ENCODE peak calls at places on chromosomes 13 and 19, in nine cellular contexts. H is Peyer's patch, U is body of pancreas, J is stomach, M is transverse colon, A is Caco-2, Z is right atrium auricular region, P is thyroid gland, G is astrocyte. K is an unnamed sample.

GRCh38 chr13:51006067-51006800 is 96.6 kb downstream of the RNASEH2B start:
- DNase-seq in H (no peak), U (no peak), J (no peak), M (no peak), A (peak; percentile 75), Z (no peak), P (no peak), G (no peak), K (no peak)

GRCh38 chr19:7857727-7858701 is 16.2 kb downstream of the PRR36 start:
- DNase-seq in H (no peak), U (no peak), J (no peak), M (no peak), A (no peak), Z (no peak), P (no peak), G (no peak), K (no peak)

GRCh38 chr19:56333506-56333905 is 18.9 kb upstream of the ZSCAN5A start:
- DNase-seq in H (peak; percentile 43), U (peak; percentile 48), J (peak; percentile 51), M (peak; percentile 54), A (peak; percentile 58), Z (no peak), P (peak; percentile 21), G (peak; percentile 16), K (peak; percentile 29)

GRCh38 chr19:2659856-2660432 is 42.5 kb downstream of the GNG7 start:
- DNase-seq in H (no peak), U (no peak), J (no peak), M (no peak), A (no peak), Z (no peak), P (no peak), G (no peak), K (no peak)

GRCh38 chr19:4534836-4535658 is at the start of gene PLIN5:
- DNase-seq in H (peak; percentile 27), U (peak; percentile 99), J (peak; percentile 96), M (peak; percentile 84), A (peak; percentile 84), Z (peak; percentile 66), P (peak; percentile 84), G (peak; percentile 6), K (no peak)

GRCh38 chr19:39432677-39433025 is 3.1 kb downstream of the RPS16 start:
- DNase-seq in H (no peak), U (no peak), J (no peak), M (no peak), A (no peak), Z (no peak), P (no peak), G (no peak), K (no peak)

GRCh38 chr13:31913459-31913858 is 118.1 kb upstream of the FRY start:
- DNase-seq in H (no peak), U (peak; percentile 62), J (no peak), M (no peak), A (no peak), Z (no peak), P (no peak), G (no peak), K (no peak)

GRCh38 chr19:3625996-3626472 is 556 bp downstream of the CACTIN start:
- DNase-seq in H (no peak), U (no peak), J (no peak), M (no peak), A (no peak), Z (no peak), P (no peak), G (peak; percentile 10), K (no peak)

GRCh38 chr13:100589178-100589725 is 663 bp upstream of the GGACT start:
- DNase-seq in H (no peak), U (no peak), J (no peak), M (no peak), A (no peak), Z (no peak), P (no peak), G (no peak), K (no peak)
- H3K4me3 ChIP-seq in H (peak overlapping the region; percentile 68), U (no peak overlapping the region), J (peak overlapping the region; percentile 84), M (peak overlapping the region; percentile 61), A (no peak overlapping the region), Z (no peak overlapping the region), P (no peak overlapping the region), G (no peak overlapping the region), K (peak overlapping the region; percentile 77)

GRCh38 chr19:5972355-5972731 is 5.6 kb downstream of the RANBP3 start:
- DNase-seq in H (no peak), U (no peak), J (no peak), M (no peak), A (no peak), Z (no peak), P (no peak), G (no peak), K (no peak)

GRCh38 chr19:5973867-5974635 is 3.9 kb downstream of the RANBP3 start:
- DNase-seq in H (no peak), U (no peak), J (no peak), M (no peak), A (no peak), Z (no peak), P (no peak), G (no peak), K (no peak)

GRCh38 chr19:5969476-5969875 is 8.5 kb downstream of the RANBP3 start:
- DNase-seq in H (no peak), U (no peak), J (no peak), M (no peak), A (no peak), Z (no peak), P (no peak), G (no peak), K (no peak)

GRCh38 chr19:5973376-5973775 is 4.6 kb downstream of the RANBP3 start:
- DNase-seq in H (no peak), U (no peak), J (no peak), M (no peak), A (no peak), Z (no peak), P (no peak), G (no peak), K (no peak)

DNA sequence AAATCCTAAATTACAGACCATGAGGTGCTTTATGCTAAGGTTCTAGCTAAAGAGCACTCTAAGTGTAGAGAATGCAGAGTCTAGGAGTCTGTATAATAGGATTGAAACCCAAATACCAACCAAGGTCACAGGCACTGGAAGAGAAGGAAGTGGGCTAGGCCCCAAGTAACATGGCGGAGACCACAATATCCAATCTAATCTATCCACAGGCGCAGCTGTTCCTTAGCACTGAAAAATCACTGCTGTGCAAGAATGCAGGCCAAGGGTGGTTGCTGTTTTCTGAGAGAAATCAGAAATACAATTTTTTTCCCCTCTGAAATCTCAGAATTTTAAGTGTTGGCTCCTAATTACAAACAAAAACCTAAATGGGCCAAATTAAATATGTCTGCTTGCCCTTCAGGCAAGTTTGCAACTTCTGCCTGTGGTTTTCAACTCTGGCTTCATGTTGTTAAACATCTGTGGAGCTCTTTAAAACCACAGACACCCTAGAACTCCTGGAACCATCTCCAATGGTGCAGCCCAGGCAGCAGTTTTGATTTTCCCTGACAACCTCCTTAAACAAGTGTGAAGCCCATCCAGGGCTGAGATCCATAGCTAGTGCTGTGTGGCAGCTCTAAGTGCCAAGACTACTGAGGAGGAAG is 6.1 kb downstream of the RANBP3 start:
- DNase-seq in H (no peak), U (no peak), J (no peak), M (no peak), A (no peak), Z (no peak), P (no peak), G (no peak), K (no peak)
- H3K4me1 ChIP-seq in H (peaks cover 41% of the 10 kb centered on the region), U (peaks cover 88% of the 10 kb centered on the region), J (peaks cover 97% of the 10 kb centered on the region), M (peaks cover 49% of the 10 kb centered on the region), A (peaks cover 30% of the 10 kb centered on the region), Z (peaks cover 73% of the 10 kb centered on the region), P (peaks cover 37% of the 10 kb centered on the region), G (peaks cover 27% of the 10 kb centered on the region), K (peaks cover 98% of the 10 kb centered on the region)

GRCh38 chr19:28312269-28312668 is 900.7 kb downstream of the UQCRFS1 start:
- DNase-seq in H (no peak), U (no peak), J (no peak), M (no peak), A (no peak), Z (no peak), P (no peak), G (no peak), K (no peak)

GRCh38 chr19:28309072-28309471 is 903.9 kb downstream of the UQCRFS1 start:
- DNase-seq in H (no peak), U (no peak), J (no peak), M (no peak), A (no peak), Z (no peak), P (no peak), G (no peak), K (no peak)

GRCh38 chr19:28316464-28316863 is 896.5 kb downstream of the UQCRFS1 start:
- DNase-seq in H (no peak), U (no peak), J (no peak), M (no peak), A (no peak), Z (no peak), P (no peak), G (no peak), K (no peak)

GRCh38 chr19:28314771-28315170 is 898.2 kb downstream of the UQCRFS1 start:
- DNase-seq in H (no peak), U (no peak), J (no peak), M (no peak), A (no peak), Z (no peak), P (no peak), G (peak; percentile 55), K (no peak)

GRCh38 chr19:28313633-28314032 is 899.3 kb downstream of the UQCRFS1 start:
- DNase-seq in H (no peak), U (peak; percentile 16), J (no peak), M (no peak), A (no peak), Z (no peak), P (no peak), G (peak; percentile 99), K (no peak)
- H3K4me3 ChIP-seq in H (no peak overlapping the region), U (no peak overlapping the region), J (no peak overlapping the region), M (no peak overlapping the region), A (no peak overlapping the region), Z (no peak overlapping the region), P (no peak overlapping the region), G (peak overlapping the region; percentile 15), K (no peak overlapping the region)

DNA sequence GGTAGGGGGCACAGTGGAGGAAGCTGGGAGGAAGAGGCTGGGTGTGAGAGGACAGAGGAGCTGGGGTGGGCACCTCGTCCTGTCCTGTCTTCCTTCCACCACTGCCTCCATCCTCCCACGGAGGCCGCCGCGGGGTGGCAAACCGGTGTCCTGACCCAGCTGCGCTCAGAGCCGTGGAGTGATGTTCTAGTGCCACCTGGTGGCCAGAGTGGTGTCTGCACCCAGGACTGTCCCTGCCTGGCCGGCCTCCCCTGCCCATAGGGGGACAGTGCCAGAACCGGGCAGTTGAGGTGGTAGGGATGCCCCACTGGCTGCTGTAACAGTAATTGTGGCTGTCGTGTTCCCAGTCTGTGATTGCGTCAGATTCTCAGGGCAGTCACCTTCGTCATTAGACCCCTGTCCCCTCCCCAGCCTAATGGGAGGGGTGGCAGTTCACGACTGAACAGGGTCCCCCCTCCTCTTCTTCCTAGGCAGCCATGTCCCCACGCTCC is 11.1 kb upstream of the ARRDC2 start:
- DNase-seq in H (peak; percentile 82), U (peak; percentile 90), J (peak; percentile 91), M (peak; percentile 90), A (peak; percentile 78), Z (peak; percentile 89), P (peak; percentile 80), G (peak; percentile 16), K (peak; percentile 76)
- H3K4me1 ChIP-seq in H (no peaks in the 10 kb centered on the region), U (peaks cover 9% of the 10 kb centered on the region), J (peaks cover 16% of the 10 kb centered on the region), M (peaks cover 2% of the 10 kb centered on the region), A (peaks cover 1% of the 10 kb centered on the region), Z (peaks cover 10% of the 10 kb centered on the region), P (peaks cover 4% of the 10 kb centered on the region), G (peaks cover 5% of the 10 kb centered on the region), K (peaks cover 19% of the 10 kb centered on the region)

K was measured in CD4-positive, alpha-beta memory T cell.